ENCODE peak calls at places on chromosomes 1 and 21, in nine cellular contexts. P, S, E, K, W, H, O, X and J are unnamed samples.
A peak's percentile ranks its signal among the peaks of the same experiment; 100 is the strongest.

GRCh38 chr1:31696246-31696645 is 7.6 kb downstream of the COL16A1 start:
- DNase-seq in P (no peak), S (peak; percentile 77), E (no peak), K (no peak), W (no peak), H (no peak), O (no peak), X (no peak), J (no peak)

GRCh38 chr1:89906088-89906487 is 85.3 kb downstream of the LRRC8D start:
- DNase-seq in P (no peak), S (no peak), E (no peak), K (no peak), W (no peak), H (no peak), O (no peak), X (no peak), J (no peak)

GRCh38 chr1:160093624-160094290 is 4.7 kb downstream of the IGSF8 start:
- DNase-seq in P (no peak), S (no peak), E (no peak), K (no peak), W (no peak), H (peak; percentile 71), O (no peak), X (no peak), J (no peak)

GRCh38 chr1:156767879-156768608 is 709 bp downstream of the PRCC start:
- DNase-seq in P (peak; percentile 25), S (no peak), E (peak; percentile 54), K (peak; percentile 39), W (peak; percentile 73), H (peak; percentile 90), O (peak; percentile 38), X (peak; percentile 50), J (no peak)

GRCh38 chr1:168148916-168149315 is 12.2 kb upstream of the GPR161 start:
- DNase-seq in P (no peak), S (no peak), E (no peak), K (no peak), W (no peak), H (no peak), O (no peak), X (peak; percentile 76), J (no peak)

GRCh38 chr21:39048064-39048463 is 135.2 kb downstream of the PSMG1 start:
- DNase-seq in P (no peak), S (no peak), E (peak; percentile 62), K (no peak), W (no peak), H (no peak), O (peak; percentile 85), X (no peak), J (no peak)

GRCh38 chr1:15410884-15411245 is 1.2 kb downstream of the EFHD2 start:
- DNase-seq in P (no peak), S (no peak), E (no peak), K (no peak), W (no peak), H (peak; percentile 86), O (no peak), X (no peak), J (no peak)

GRCh38 chr1:22685675-22686074 is 25.0 kb upstream of the EPHB2 start:
- DNase-seq in P (no peak), S (no peak), E (no peak), K (no peak), W (no peak), H (no peak), O (no peak), X (no peak), J (no peak)

GRCh38 chr1:21801100-21801499 is 11.0 kb upstream of the LDLRAD2 start:
- DNase-seq in P (no peak), S (no peak), E (no peak), K (peak; percentile 20), W (no peak), H (no peak), O (no peak), X (no peak), J (no peak)

GRCh38 chr1:153775432-153776311 is 465 bp downstream of the SLC27A3 start:
- DNase-seq in P (peak; percentile 80), S (peak; percentile 76), E (peak; percentile 65), K (no peak), W (peak; percentile 78), H (peak; percentile 95), O (peak; percentile 91), X (peak; percentile 85), J (peak; percentile 69)

GRCh38 chr1:36156329-36157114 is 562 bp downstream of the MAP7D1 start:
- DNase-seq in P (peak; percentile 69), S (peak; percentile 65), E (peak; percentile 71), K (peak; percentile 76), W (peak; percentile 82), H (peak; percentile 93), O (peak; percentile 83), X (peak; percentile 62), J (peak; percentile 66)

GRCh38 chr1:222012816-222013215 is 270.9 kb upstream of the DUSP10 start:
- DNase-seq in P (no peak), S (no peak), E (no peak), K (no peak), W (no peak), H (no peak), O (no peak), X (no peak), J (no peak)

GRCh38 chr1:211910917-211911485 is 80.4 kb upstream of the LPGAT1 start:
- DNase-seq in P (no peak), S (no peak), E (no peak), K (no peak), W (no peak), H (no peak), O (no peak), X (no peak), J (no peak)

GRCh38 chr1:6088956-6089355 is 43.3 kb downstream of the KCNAB2 start:
- DNase-seq in P (no peak), S (no peak), E (no peak), K (no peak), W (no peak), H (no peak), O (no peak), X (no peak), J (no peak)

GRCh38 chr1:100835866-100836842 is 58.5 kb downstream of the EXTL2 start:
- DNase-seq in P (no peak), S (no peak), E (no peak), K (no peak), W (no peak), H (no peak), O (no peak), X (no peak), J (no peak)

GRCh38 chr1:168728452-168729404 is at the start of gene DPT:
- DNase-seq in P (no peak), S (peak; percentile 30), E (no peak), K (no peak), W (peak; percentile 63), H (no peak), O (peak; percentile 35), X (no peak), J (peak; percentile 74)

GRCh38 chr1:181094813-181095212 is 6.3 kb downstream of the IER5 start:
- DNase-seq in P (no peak), S (peak; percentile 35), E (peak; percentile 54), K (no peak), W (no peak), H (no peak), O (peak; percentile 68), X (no peak), J (no peak)

GRCh38 chr1:9595968-9596340 is 7.2 kb downstream of the TMEM201 start:
- DNase-seq in P (no peak), S (no peak), E (no peak), K (no peak), W (no peak), H (no peak), O (no peak), X (no peak), J (no peak)
- H3K4me1 ChIP-seq in P (peaks cover 5% of the 10 kb centered on the region), S (peaks cover 17% of the 10 kb centered on the region), E (peaks cover 52% of the 10 kb centered on the region), K (peaks cover 63% of the 10 kb centered on the region), W (peaks cover 57% of the 10 kb centered on the region), H (peaks cover 36% of the 10 kb centered on the region), O (peaks cover 5% of the 10 kb centered on the region), X (no peaks in the 10 kb centered on the region), J (no peaks in the 10 kb centered on the region)

GRCh38 chr1:176794897-176795508 is 332.0 kb downstream of the PAPPA2 start:
- DNase-seq in P (no peak), S (no peak), E (no peak), K (no peak), W (no peak), H (no peak), O (no peak), X (no peak), J (no peak)
- H3K4me3 ChIP-seq in P (no peak overlapping the region), S (no peak overlapping the region), E (no peak overlapping the region), K (no peak overlapping the region), W (no peak overlapping the region), H (no peak overlapping the region), O (no peak overlapping the region), X (no peak overlapping the region), J (no peak overlapping the region)

GRCh38 chr1:207841907-207842306 is 69.0 kb downstream of the CD34 start:
- DNase-seq in P (no peak), S (no peak), E (no peak), K (no peak), W (no peak), H (no peak), O (no peak), X (no peak), J (no peak)
- H3K4me1 ChIP-seq in P (peaks cover 3% of the 10 kb centered on the region), S (peaks cover 21% of the 10 kb centered on the region), E (no peaks in the 10 kb centered on the region), K (peaks cover 9% of the 10 kb centered on the region), W (peaks cover 73% of the 10 kb centered on the region), H (peaks cover 86% of the 10 kb centered on the region), O (peaks cover 5% of the 10 kb centered on the region), X (no peaks in the 10 kb centered on the region), J (no peaks in the 10 kb centered on the region)

GRCh38 chr1:214303538-214303937 is 22.6 kb downstream of the SMYD2 start:
- DNase-seq in P (no peak), S (no peak), E (no peak), K (no peak), W (no peak), H (peak; percentile 57), O (no peak), X (no peak), J (peak; percentile 51)
- H3K4me3 ChIP-seq in P (no peak overlapping the region), S (no peak overlapping the region), E (no peak overlapping the region), K (no peak overlapping the region), W (no peak overlapping the region), H (no peak overlapping the region), O (no peak overlapping the region), X (no peak overlapping the region), J (no peak overlapping the region)

GRCh38 chr21:34989337-34990151 is 59.6 kb downstream of the RUNX1 start:
- DNase-seq in P (no peak), S (no peak), E (no peak), K (no peak), W (no peak), H (no peak), O (no peak), X (no peak), J (no peak)
- H3K4me1 ChIP-seq in P (no peaks in the 10 kb centered on the region), S (no peaks in the 10 kb centered on the region), E (no peaks in the 10 kb centered on the region), K (peaks cover 32% of the 10 kb centered on the region), W (peaks cover 2% of the 10 kb centered on the region), H (peaks cover 44% of the 10 kb centered on the region), O (no peaks in the 10 kb centered on the region), X (peaks cover 10% of the 10 kb centered on the region), J (no peaks in the 10 kb centered on the region)